ENCODE peak calls at places on chromosomes 3 and 15, in five cellular contexts. B, O, U, C and R are unnamed samples.

GRCh38 chr3:5160926-5161858 is 26.3 kb upstream of the EDEM1 start:
- DNase-seq in C (peak), U (no peak), O (no peak), B (no peak), R (no peak)

GRCh38 chr15:33126559-33127290 is 67.8 kb downstream of the FMN1 start:
- DNase-seq in C (peak), B (peak), U (peak), O (peak), R (peak)

GRCh38 chr15:89824607-89824867 is 9.9 kb upstream of the ANPEP start:
- DNase-seq in U (no peak), C (no peak), O (no peak), B (no peak), R (no peak)

GRCh38 chr3:21613372-21614070 is 137.5 kb downstream of the ZNF385D start:
- DNase-seq in O (no peak), C (no peak), U (no peak), B (no peak), R (peak)

GRCh38 chr3:194617827-194618226 is 15.4 kb downstream of the TMEM44 start:
- DNase-seq in O (no peak), C (peak), U (no peak), B (no peak), R (peak)

GRCh38 chr3:24539699-24540098 is 45.0 kb upstream of the THRB start:
- DNase-seq in B (no peak), U (no peak), O (no peak), C (no peak), R (no peak)

GRCh38 chr3:111369953-111370352 is 172.0 kb upstream of the CD96 start:
- DNase-seq in C (peak), U (no peak), B (no peak), O (no peak), R (no peak)

GRCh38 chr3:195181781-195182469 is 89.0 kb downstream of the XXYLT1 start:
- DNase-seq in C (no peak), O (no peak), B (peak), U (no peak), R (no peak)

GRCh38 chr3:62109534-62109933 is 263.8 kb downstream of the FEZF2 start:
- DNase-seq in U (no peak), C (peak), O (no peak), B (no peak), R (peak)
- TF ChIP-seq CTCF in U (no peak), C (no peak), O (no peak), B (no peak), R (peak)

DNA sequence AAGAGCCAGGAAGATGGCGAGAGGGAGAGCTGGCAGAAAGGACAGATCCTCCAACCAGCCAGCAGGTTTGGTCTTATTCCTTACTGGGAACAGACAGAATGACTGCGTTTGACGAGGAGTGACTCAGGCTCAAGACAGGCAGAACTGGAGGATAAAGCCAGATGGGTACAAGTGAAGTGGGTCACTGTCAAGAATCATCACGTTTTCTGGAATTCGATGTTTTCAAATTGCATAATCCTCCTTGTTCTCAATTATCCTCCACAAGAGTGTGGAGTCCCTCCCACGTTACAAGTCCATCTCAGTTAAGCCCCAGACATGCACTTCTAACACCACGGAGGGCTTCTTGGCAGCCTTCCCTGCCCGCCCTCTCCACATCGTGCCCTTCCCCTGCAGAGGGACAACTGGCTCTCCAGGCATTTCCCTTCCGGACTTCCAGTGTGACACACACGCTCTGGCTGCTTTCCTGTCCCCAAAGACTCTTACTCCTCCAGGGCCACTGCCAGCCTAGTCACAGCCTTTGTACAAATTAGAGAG is 183.1 kb downstream of the CHST2 start:
- DNase-seq in C (peak), O (peak), B (peak), U (no peak), R (peak)
- TF ChIP-seq CTCF in C (peak), O (no peak), B (no peak), U (no peak), R (peak)

GRCh38 chr3:150069633-150070032 is 98.9 kb upstream of the PFN2 start:
- DNase-seq in O (no peak), U (no peak), B (no peak), C (no peak), R (no peak)

GRCh38 chr3:150069158-150069536 is 98.5 kb upstream of the PFN2 start:
- DNase-seq in C (no peak), B (no peak), U (no peak), O (no peak), R (peak)

GRCh38 chr3:150067561-150067960 is 96.9 kb upstream of the PFN2 start:
- DNase-seq in O (no peak), B (no peak), U (no peak), C (no peak), R (no peak)

GRCh38 chr3:150070271-150070670 is 99.6 kb upstream of the PFN2 start:
- DNase-seq in O (no peak), B (no peak), U (no peak), C (no peak), R (no peak)

GRCh38 chr3:150068440-150069157 is 97.9 kb upstream of the PFN2 start:
- DNase-seq in O (no peak), B (no peak), U (no peak), C (no peak), R (no peak)
- TF ChIP-seq CTCF in O (no peak), B (no peak), U (no peak), C (no peak), R (no peak)

GRCh38 chr3:181711325-181712135 is at the start of gene SOX2:
- DNase-seq in O (peak), U (peak), B (peak), C (peak), R (peak)
- TF ChIP-seq CTCF in O (no peak), U (no peak), B (no peak), C (no peak), R (no peak)

DNA sequence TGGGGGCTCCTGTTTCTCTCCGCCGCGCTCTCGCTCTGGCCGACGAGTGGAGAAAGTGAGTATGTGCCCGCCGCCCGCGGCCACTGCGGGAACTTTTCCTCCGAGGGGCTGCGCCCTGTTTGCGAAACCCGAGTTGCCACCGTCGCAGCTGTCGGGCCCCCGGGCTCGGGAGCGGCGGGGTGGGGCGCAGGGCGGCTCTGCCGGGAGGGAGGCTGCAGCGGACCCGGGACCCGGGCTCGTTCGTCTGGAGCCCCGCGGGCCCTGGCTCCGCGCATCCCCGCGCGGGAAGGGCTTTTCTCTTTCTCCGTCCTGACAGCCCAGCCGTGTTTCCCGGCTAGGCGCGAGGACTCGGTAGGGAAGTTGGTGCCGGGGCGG is 1.3 kb downstream of the IGF1R start:
- DNase-seq in U (peak), O (peak), B (peak), C (no peak), R (no peak)
- TF ChIP-seq CTCF in U (no peak), O (no peak), B (peak), C (peak), R (no peak)

GRCh38 chr3:196662033-196662432 is 22.5 kb downstream of the NRROS start:
- DNase-seq in C (no peak), B (no peak), U (no peak), O (no peak), R (no peak)
- TF ChIP-seq CTCF in C (no peak), B (no peak), U (no peak), O (no peak), R (no peak)

GRCh38 chr3:9501226-9501625 is 52.4 kb downstream of the LHFPL4 start:
- DNase-seq in O (no peak), U (no peak), B (no peak), C (no peak), R (no peak)

GRCh38 chr3:9497821-9498565 is 55.6 kb downstream of the LHFPL4 start:
- DNase-seq in O (no peak), B (no peak), U (no peak), C (peak), R (peak)

GRCh38 chr3:9498781-9499180 is 54.8 kb downstream of the LHFPL4 start:
- DNase-seq in C (no peak), B (no peak), U (no peak), O (no peak), R (no peak)

GRCh38 chr3:9499455-9500107 is 54.0 kb downstream of the LHFPL4 start:
- DNase-seq in B (no peak), C (no peak), U (no peak), O (no peak), R (no peak)

GRCh38 chr3:9500108-9501050 is 53.2 kb downstream of the LHFPL4 start:
- DNase-seq in C (peak), U (peak), O (peak), B (peak), R (peak)
- TF ChIP-seq CTCF in C (peak), U (peak), O (no peak), B (peak), R (peak)

GRCh38 chr15:25783134-25783533 is 80.0 kb downstream of the ATP10A start:
- DNase-seq in C (no peak), B (no peak), O (no peak), U (no peak), R (no peak)

GRCh38 chr15:25784876-25785642 is 78.1 kb downstream of the ATP10A start:
- DNase-seq in C (no peak), U (no peak), O (no peak), B (no peak), R (peak)

GRCh38 chr15:25784141-25784540 is 79.0 kb downstream of the ATP10A start:
- DNase-seq in O (no peak), C (no peak), U (no peak), B (no peak), R (no peak)

GRCh38 chr15:25785643-25786029 is 77.5 kb downstream of the ATP10A start:
- DNase-seq in B (no peak), O (no peak), U (no peak), C (no peak), R (no peak)

GRCh38 chr15:25783607-25784131 is 79.5 kb downstream of the ATP10A start:
- DNase-seq in B (no peak), C (no peak), O (no peak), U (peak), R (peak)
- TF ChIP-seq CTCF in B (no peak), C (no peak), O (no peak), U (peak), R (peak)

GRCh38 chr3:117874904-117875874 is 1159.5 kb downstream of the IGSF11 start:
- DNase-seq in C (no peak), B (no peak), O (no peak), U (no peak), R (no peak)

GRCh38 chr3:117871934-117872333 is 1162.4 kb downstream of the TUSC7 start:
- DNase-seq in C (no peak), U (no peak), B (no peak), O (no peak), R (no peak)

GRCh38 chr3:117873236-117873635 is 1161.4 kb downstream of the IGSF11 start:
- DNase-seq in U (no peak), O (peak), C (no peak), B (peak), R (no peak)

GRCh38 chr3:117875887-117876286 is 1158.8 kb downstream of the IGSF11 start:
- DNase-seq in C (no peak), U (no peak), B (no peak), O (no peak), R (no peak)

GRCh38 chr3:117874028-117874765 is 1160.4 kb downstream of the IGSF11 start:
- DNase-seq in B (peak), U (no peak), C (no peak), O (no peak), R (no peak)
- TF ChIP-seq CTCF in B (no peak), U (no peak), C (no peak), O (no peak), R (no peak)

GRCh38 chr3:43995078-43995928 is 246.4 kb upstream of the TOPAZ1 start:
- DNase-seq in C (peak), O (no peak), B (no peak), U (peak), R (peak)
- TF ChIP-seq CTCF in C (no peak), O (no peak), B (no peak), U (no peak), R (no peak)